ENCODE peak calls at places on chromosomes 12 and 14, in nine cellular contexts. P is activated T-helper 1 cell treated with Interleukin-2 at 50 U/mL for 16 hours; L is IMR-90; Q is MM.1S; K is transverse colon; M is HFF-Myc; G is mucosa of descending colon; Z is activated CD4-positive, CD25-positive, alpha-beta regulatory T cell; H is epithelial cell of prostate. V is an unnamed sample.

GRCh38 chr14:44732144-44732543 is 225.1 kb upstream of the FSCB start:
- DNase-seq in P (no peak), Q (no peak), Z (no peak), M (no peak), H (no peak), G (no peak), L (no peak), K (no peak), V (no peak)

GRCh38 chr12:119239040-119239439 is 60.3 kb downstream of the HSPB8 start:
- DNase-seq in M (no peak), K (no peak), Q (no peak), Z (no peak), H (no peak), P (no peak), L (no peak), G (no peak), V (no peak)

GRCh38 chr12:111355181-111355925 is 13.5 kb downstream of the PHETA1 start:
- DNase-seq in L (no peak), M (no peak), Q (no peak), P (no peak), Z (no peak), G (no peak), K (no peak), H (no peak), V (no peak)

GRCh38 chr12:107467716-107468115 is 217.9 kb upstream of the PWP1 start:
- DNase-seq in K (no peak), G (no peak), M (no peak), L (peak; percentile 19), H (no peak), P (no peak), Z (no peak), Q (no peak), V (no peak)

GRCh38 chr12:85865905-85866304 is 8.2 kb upstream of the NTS start:
- DNase-seq in L (no peak), K (no peak), Z (no peak), G (no peak), P (no peak), Q (no peak), H (no peak), M (no peak), V (peak; percentile 20)

GRCh38 chr12:106586535-106586802 is 3.7 kb downstream of the RFX4 start:
- DNase-seq in K (no peak), L (no peak), G (no peak), P (no peak), Q (no peak), Z (no peak), M (no peak), H (no peak), V (no peak)

GRCh38 chr12:14362347-14362746 is 3.1 kb upstream of the ATF7IP start:
- DNase-seq in L (no peak), H (no peak), M (no peak), Q (no peak), K (no peak), P (no peak), G (no peak), Z (no peak), V (no peak)

GRCh38 chr12:34126805-34127204 is 104.5 kb downstream of the ALG10 start:
- DNase-seq in P (no peak), Q (no peak), L (no peak), K (no peak), Z (no peak), M (no peak), H (no peak), G (no peak), V (no peak)

GRCh38 chr12:13211859-13212664 is 15.5 kb downstream of the EMP1 start:
- DNase-seq in H (no peak), P (peak; percentile 37), Z (peak; percentile 32), L (peak; percentile 71), Q (peak; percentile 83), M (no peak), G (peak; percentile 41), K (peak; percentile 65), V (peak; percentile 66)

GRCh38 chr12:106248849-106249371 is 1.1 kb upstream of the CKAP4 start:
- DNase-seq in G (peak; percentile 42), Q (peak; percentile 50), L (peak; percentile 68), M (no peak), H (no peak), P (no peak), Z (no peak), K (peak; percentile 19), V (no peak)

GRCh38 chr12:28550757-28551381 is 360.6 kb downstream of the CCDC91 start:
- DNase-seq in K (no peak), Z (no peak), L (peak; percentile 86), P (no peak), M (no peak), G (no peak), Q (no peak), H (no peak), V (no peak)